ENCODE peak calls at places on chromosomes 13 and 19, in eight cellular contexts. One of them, this sample, is unnamed.

GRCh38 chr13:111872475-111873150 is 194.3 kb upstream of the SOX1 start:
- DNase-seq in stimulated activated CD4-positive, alpha-beta T cell treated with anti-CD3 and anti-CD28 coated beads, Interleukin-1b, Interleukin-23, amount 100 ng/mL, for 1 hour: no peak
- DNase-seq in glutamatergic neuron: no peak
- DNase-seq in hepatocyte: no peak
- DNase-seq in SK-N-SH: no peak
- DNase-seq in AG09309: no peak
- DNase-seq in T-helper 2 cell: no peak
- DNase-seq in activated T-cell treated with anti-CD3 and anti-CD28 coated beads for 1 hour: no peak
- DNase-seq in this sample: peak

GRCh38 chr19:28793391-28794168 is 419.4 kb downstream of the UQCRFS1 start:
- DNase-seq in stimulated activated CD4-positive, alpha-beta T cell treated with anti-CD3 and anti-CD28 coated beads, Interleukin-1b, Interleukin-23, amount 100 ng/mL, for 1 hour: no peak
- DNase-seq in glutamatergic neuron: peak
- DNase-seq in hepatocyte: peak
- DNase-seq in SK-N-SH: no peak
- DNase-seq in AG09309: no peak
- DNase-seq in T-helper 2 cell: no peak
- DNase-seq in activated T-cell treated with anti-CD3 and anti-CD28 coated beads for 1 hour: no peak
- DNase-seq in this sample: peak

GRCh38 chr13:33509642-33510229 is 224.2 kb upstream of the STARD13 start:
- DNase-seq in stimulated activated CD4-positive, alpha-beta T cell treated with anti-CD3 and anti-CD28 coated beads, Interleukin-1b, Interleukin-23, amount 100 ng/mL, for 1 hour: no peak
- DNase-seq in glutamatergic neuron: no peak
- DNase-seq in hepatocyte: no peak
- DNase-seq in SK-N-SH: no peak
- DNase-seq in AG09309: no peak
- DNase-seq in T-helper 2 cell: no peak
- DNase-seq in activated T-cell treated with anti-CD3 and anti-CD28 coated beads for 1 hour: no peak
- DNase-seq in this sample: no peak

GRCh38 chr19:17264641-17264979 is at the start of gene USHBP1:
- DNase-seq in stimulated activated CD4-positive, alpha-beta T cell treated with anti-CD3 and anti-CD28 coated beads, Interleukin-1b, Interleukin-23, amount 100 ng/mL, for 1 hour: no peak
- DNase-seq in glutamatergic neuron: no peak
- DNase-seq in hepatocyte: no peak
- DNase-seq in SK-N-SH: no peak
- DNase-seq in AG09309: no peak
- DNase-seq in T-helper 2 cell: no peak
- DNase-seq in activated T-cell treated with anti-CD3 and anti-CD28 coated beads for 1 hour: no peak
- DNase-seq in this sample: no peak

GRCh38 chr19:13154241-13154778 is 4.1 kb downstream of the IER2 start:
- DNase-seq in stimulated activated CD4-positive, alpha-beta T cell treated with anti-CD3 and anti-CD28 coated beads, Interleukin-1b, Interleukin-23, amount 100 ng/mL, for 1 hour: no peak
- DNase-seq in glutamatergic neuron: peak
- DNase-seq in hepatocyte: peak
- DNase-seq in SK-N-SH: peak
- DNase-seq in AG09309: peak
- DNase-seq in T-helper 2 cell: peak
- DNase-seq in activated T-cell treated with anti-CD3 and anti-CD28 coated beads for 1 hour: peak
- DNase-seq in this sample: peak

GRCh38 chr19:22422220-22422619 is at the start of gene ZNF98:
- DNase-seq in stimulated activated CD4-positive, alpha-beta T cell treated with anti-CD3 and anti-CD28 coated beads, Interleukin-1b, Interleukin-23, amount 100 ng/mL, for 1 hour: no peak
- DNase-seq in glutamatergic neuron: no peak
- DNase-seq in hepatocyte: no peak
- DNase-seq in SK-N-SH: no peak
- DNase-seq in AG09309: no peak
- DNase-seq in T-helper 2 cell: no peak
- DNase-seq in activated T-cell treated with anti-CD3 and anti-CD28 coated beads for 1 hour: no peak
- DNase-seq in this sample: no peak

GRCh38 chr19:45630463-45630862 is 8.7 kb downstream of the EML2 start:
- DNase-seq in stimulated activated CD4-positive, alpha-beta T cell treated with anti-CD3 and anti-CD28 coated beads, Interleukin-1b, Interleukin-23, amount 100 ng/mL, for 1 hour: no peak
- DNase-seq in glutamatergic neuron: no peak
- DNase-seq in hepatocyte: peak
- DNase-seq in SK-N-SH: peak
- DNase-seq in AG09309: peak
- DNase-seq in T-helper 2 cell: no peak
- DNase-seq in activated T-cell treated with anti-CD3 and anti-CD28 coated beads for 1 hour: no peak
- DNase-seq in this sample: no peak

GRCh38 chr19:30791116-30791515 is 418.9 kb downstream of the ZNF536 start:
- DNase-seq in stimulated activated CD4-positive, alpha-beta T cell treated with anti-CD3 and anti-CD28 coated beads, Interleukin-1b, Interleukin-23, amount 100 ng/mL, for 1 hour: no peak
- DNase-seq in glutamatergic neuron: no peak
- DNase-seq in hepatocyte: no peak
- DNase-seq in SK-N-SH: no peak
- DNase-seq in AG09309: no peak
- DNase-seq in T-helper 2 cell: no peak
- DNase-seq in activated T-cell treated with anti-CD3 and anti-CD28 coated beads for 1 hour: no peak
- DNase-seq in this sample: peak

GRCh38 chr13:41231025-41231677 is 32.2 kb downstream of the MTRF1 start:
- DNase-seq in stimulated activated CD4-positive, alpha-beta T cell treated with anti-CD3 and anti-CD28 coated beads, Interleukin-1b, Interleukin-23, amount 100 ng/mL, for 1 hour: no peak
- DNase-seq in glutamatergic neuron: no peak
- DNase-seq in hepatocyte: no peak
- DNase-seq in SK-N-SH: no peak
- DNase-seq in AG09309: no peak
- DNase-seq in T-helper 2 cell: no peak
- DNase-seq in activated T-cell treated with anti-CD3 and anti-CD28 coated beads for 1 hour: no peak
- DNase-seq in this sample: no peak

GRCh38 chr19:7266832-7267231 is 27.4 kb downstream of the INSR start:
- DNase-seq in stimulated activated CD4-positive, alpha-beta T cell treated with anti-CD3 and anti-CD28 coated beads, Interleukin-1b, Interleukin-23, amount 100 ng/mL, for 1 hour: no peak
- DNase-seq in glutamatergic neuron: no peak
- DNase-seq in hepatocyte: no peak
- DNase-seq in SK-N-SH: no peak
- DNase-seq in AG09309: no peak
- DNase-seq in T-helper 2 cell: no peak
- DNase-seq in activated T-cell treated with anti-CD3 and anti-CD28 coated beads for 1 hour: no peak
- DNase-seq in this sample: no peak

GRCh38 chr19:20182232-20182785 is 15.3 kb downstream of the ZNF486 start:
- DNase-seq in stimulated activated CD4-positive, alpha-beta T cell treated with anti-CD3 and anti-CD28 coated beads, Interleukin-1b, Interleukin-23, amount 100 ng/mL, for 1 hour: no peak
- DNase-seq in glutamatergic neuron: no peak
- DNase-seq in hepatocyte: no peak
- DNase-seq in SK-N-SH: no peak
- DNase-seq in AG09309: no peak
- DNase-seq in T-helper 2 cell: no peak
- DNase-seq in activated T-cell treated with anti-CD3 and anti-CD28 coated beads for 1 hour: no peak
- DNase-seq in this sample: no peak

This sample was measured in ecto neural progenitor cell.